ENCODE peak calls at places on chromosomes 13 and 19, in five cellular contexts. X, R, G, T and I are unnamed samples.

GRCh38 chr19:10141479-10141878 is 21.8 kb upstream of the EIF3G start:
- DNase-seq in X (no peak), G (no peak), R (no peak), T (no peak), I (no peak)

GRCh38 chr13:107518292-107518691 is 697.0 kb downstream of the LIG4 start:
- DNase-seq in T (no peak), X (peak; percentile 19), R (no peak), G (no peak), I (no peak)

GRCh38 chr19:47109541-47110375 is 3.8 kb downstream of the ZC3H4 start:
- DNase-seq in T (peak; percentile 50), X (peak; percentile 57), G (no peak), R (peak; percentile 38), I (no peak)

GRCh38 chr13:70390968-70391367 is 282.7 kb upstream of the KLHL1 start:
- DNase-seq in G (no peak), R (no peak), X (no peak), T (no peak), I (no peak)

GRCh38 chr19:54552913-54553310 is 20.7 kb upstream of the LILRA2 start:
- DNase-seq in G (no peak), R (no peak), X (no peak), T (no peak), I (no peak)

GRCh38 chr13:114043421-114044053 is 69.7 kb upstream of the C13orf46 start:
- DNase-seq in R (no peak), G (peak; percentile 25), T (no peak), X (peak; percentile 65), I (no peak)

GRCh38 chr13:32902898-32903297 is 113.3 kb upstream of the KL start:
- DNase-seq in T (no peak), R (no peak), X (no peak), G (no peak), I (no peak)

GRCh38 chr13:94413545-94413944 is 65.9 kb downstream of the DCT start:
- DNase-seq in T (no peak), X (no peak), R (no peak), G (no peak), I (no peak)

GRCh38 chr19:50328257-50329145 is 676 bp downstream of the KCNC3 start:
- DNase-seq in X (peak; percentile 46), R (no peak), G (no peak), T (no peak), I (no peak)

GRCh38 chr19:4390017-4390861 is 10.1 kb downstream of the SH3GL1 start:
- DNase-seq in G (no peak), R (no peak), T (peak; percentile 17), X (peak; percentile 53), I (no peak)

GRCh38 chr19:8069116-8069973 is 16.8 kb downstream of the CCL25 start:
- DNase-seq in G (no peak), X (no peak), T (no peak), R (no peak), I (no peak)

GRCh38 chr13:28820099-28821051 is at the start of gene MTUS2:
- DNase-seq in X (peak; percentile 61), R (no peak), T (peak; percentile 18), G (no peak), I (no peak)

GRCh38 chr19:38004505-38005223 is 97.7 kb downstream of the SIPA1L3 start:
- DNase-seq in R (no peak), T (peak; percentile 95), G (no peak), X (peak; percentile 89), I (peak; percentile 96)

GRCh38 chr19:58305932-58306323 is 751 bp downstream of the ERVK3-1 start:
- DNase-seq in X (peak; percentile 25), T (peak; percentile 10), G (no peak), R (no peak), I (no peak)

GRCh38 chr13:113901642-113902041 is 37.8 kb upstream of the GAS6 start:
- DNase-seq in X (no peak), R (no peak), T (no peak), G (no peak), I (no peak)

GRCh38 chr19:41871573-41872383 is 5.3 kb upstream of the CD79A start:
- DNase-seq in G (peak; percentile 46), R (peak; percentile 79), T (no peak), X (no peak), I (no peak)